ENCODE peak calls at places on chromosomes 13 and 19, in six cellular contexts. L, W, I, O, G and N are unnamed samples.

GRCh38 chr19:38194061-38194701 is 29.8 kb downstream of the DPF1 start:
- DNase-seq in L (no peak), W (no peak), I (peak; percentile 27), O (no peak), G (no peak), N (no peak)

GRCh38 chr13:23969672-23970071 is 72.4 kb upstream of the C1QTNF9B start:
- DNase-seq in L (no peak), W (no peak), I (no peak), O (no peak), G (no peak), N (no peak)

GRCh38 chr13:24276310-24276709 is 33.1 kb upstream of the C1QTNF9 start:
- DNase-seq in L (no peak), W (no peak), I (no peak), O (no peak), G (no peak), N (no peak)

GRCh38 chr13:21986602-21987001 is 315.7 kb downstream of the FGF9 start:
- DNase-seq in L (no peak), W (no peak), I (no peak), O (no peak), G (no peak), N (no peak)

GRCh38 chr19:19381007-19381926 is 24.2 kb upstream of the GATAD2A start:
- DNase-seq in L (no peak), W (peak; percentile 82), I (no peak), O (no peak), G (no peak), N (no peak)

GRCh38 chr19:2049741-2050348 is 1.2 kb downstream of the MKNK2 start:
- DNase-seq in L (peak; percentile 48), W (peak; percentile 49), I (peak; percentile 80), O (no peak), G (peak; percentile 82), N (no peak)

GRCh38 chr13:95115525-95115924 is 185.7 kb downstream of the ABCC4 start:
- DNase-seq in L (no peak), W (no peak), I (no peak), O (no peak), G (no peak), N (no peak)

GRCh38 chr13:110860986-110861385 is 53.9 kb downstream of the ANKRD10 start:
- DNase-seq in L (no peak), W (no peak), I (no peak), O (no peak), G (no peak), N (no peak)

GRCh38 chr13:75279834-75280369 is 202.1 kb downstream of the TBC1D4 start:
- DNase-seq in L (no peak), W (no peak), I (no peak), O (no peak), G (no peak), N (no peak)

GRCh38 chr19:17328517-17329060 is 6.1 kb downstream of the ANO8 start:
- DNase-seq in L (no peak), W (no peak), I (no peak), O (no peak), G (no peak), N (no peak)

GRCh38 chr13:40813662-40814454 is 24.4 kb downstream of the SLC25A15 start:
- DNase-seq in L (no peak), W (no peak), I (peak; percentile 6), O (no peak), G (no peak), N (no peak)

GRCh38 chr13:94967183-94968039 is 255.1 kb upstream of the SOX21 start:
- DNase-seq in L (peak; percentile 63), W (no peak), I (peak; percentile 26), O (peak; percentile 28), G (peak; percentile 34), N (no peak)

GRCh38 chr13:26476111-26476743 is 81.3 kb upstream of the WASF3 start:
- DNase-seq in L (no peak), W (no peak), I (no peak), O (no peak), G (no peak), N (no peak)

GRCh38 chr13:40895715-40896184 is 106.3 kb downstream of the SLC25A15 start:
- DNase-seq in L (no peak), W (peak; percentile 2), I (no peak), O (no peak), G (peak; percentile 5), N (no peak)

GRCh38 chr13:110458594-110459365 is 102.7 kb downstream of the RAB20 start:
- DNase-seq in L (no peak), W (no peak), I (no peak), O (no peak), G (no peak), N (no peak)

GRCh38 chr19:5818594-5818993 is 13.7 kb downstream of the NRTN start:
- DNase-seq in L (no peak), W (no peak), I (no peak), O (no peak), G (no peak), N (no peak)

GRCh38 chr13:113880651-113881611 is 17.1 kb upstream of the GAS6 start:
- DNase-seq in L (no peak), W (no peak), I (peak; percentile 56), O (no peak), G (no peak), N (no peak)

GRCh38 chr19:34482380-34483250 is 1.1 kb downstream of the WTIP start:
- DNase-seq in L (no peak), W (no peak), I (no peak), O (no peak), G (no peak), N (no peak)

GRCh38 chr13:30376426-30377311 is 45.6 kb upstream of the UBE2L5 start:
- DNase-seq in L (no peak), W (peak; percentile 43), I (no peak), O (no peak), G (no peak), N (peak; percentile 16)